ENCODE peak calls at places on chromosomes 13 and 19, in four cellular contexts. N is suprapubic skin, H is psoas muscle, L is IMR-90. A is an unnamed sample. For H3K27me3, the result is how much of the 10 kb centered on the place peaks cover.

GRCh38 chr19:3970808-3971598 is at the start of gene DAPK3:
- DNase-seq in H (peak), N (peak), L (peak), A (peak)

GRCh38 chr13:32323912-32324311 is 8.6 kb downstream of the BRCA2 start:
- DNase-seq in N (no peak), L (peak), H (no peak), A (no peak)

GRCh38 chr19:2239771-2240770 is 3.4 kb downstream of the SF3A2 start:
- DNase-seq in H (no peak), L (peak), N (no peak), A (no peak)

GRCh38 chr13:53250272-53250875 is 221.8 kb downstream of the OLFM4 start:
- DNase-seq in N (no peak), H (no peak), L (peak), A (no peak)

GRCh38 chr19:41646589-41647204 is 19.8 kb upstream of the CEACAM4 start:
- DNase-seq in H (no peak), N (no peak), L (no peak), A (no peak)

GRCh38 chr19:45215391-45216191 is 29.6 kb downstream of the EXOC3L2 start:
- DNase-seq in N (no peak), L (no peak), H (no peak), A (no peak)

GRCh38 chr19:51025809-51026553 is 435 bp downstream of the KLK11 start:
- DNase-seq in N (no peak), L (no peak), H (no peak), A (no peak)

GRCh38 chr19:51398096-51398704 is 7.8 kb upstream of the C19orf84 start:
- DNase-seq in N (no peak), L (peak), H (no peak), A (peak)

GRCh38 chr19:296476-297225 is 5.4 kb upstream of the PLPP2 start:
- DNase-seq in N (no peak), L (no peak), H (no peak), A (no peak)

GRCh38 chr19:17292301-17293074 is 10.7 kb downstream of the ABHD8 start:
- DNase-seq in N (no peak), L (peak), H (peak), A (peak)
- TF ChIP-seq CTCF in N (peak), L (peak), H (peak), A (peak)

DNA sequence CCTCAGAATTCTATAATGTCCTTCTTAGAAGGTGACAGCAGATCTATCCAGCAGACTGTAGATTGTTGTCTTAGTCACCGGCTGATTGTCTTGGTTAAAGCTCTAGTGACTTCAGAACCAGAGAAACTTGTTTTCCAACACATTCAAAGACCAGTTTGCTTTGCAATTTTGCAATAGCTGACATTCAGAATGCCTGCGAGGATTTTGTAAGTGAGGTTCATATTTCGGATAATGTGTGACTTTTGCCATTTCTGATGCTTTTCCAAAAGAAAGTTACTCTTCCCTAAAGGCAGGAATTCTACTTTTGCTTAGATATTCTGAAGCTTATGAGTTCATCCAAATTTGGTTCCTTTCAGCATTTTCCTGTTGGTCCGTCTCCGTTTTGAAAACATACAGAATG is 13.2 kb downstream of the SPINT2 start:
- DNase-seq in H (no peak), N (no peak), L (peak), A (no peak)
- H3K27ac ChIP-seq in H (peak), N (peak), L (peak), A (no peak)

DNA sequence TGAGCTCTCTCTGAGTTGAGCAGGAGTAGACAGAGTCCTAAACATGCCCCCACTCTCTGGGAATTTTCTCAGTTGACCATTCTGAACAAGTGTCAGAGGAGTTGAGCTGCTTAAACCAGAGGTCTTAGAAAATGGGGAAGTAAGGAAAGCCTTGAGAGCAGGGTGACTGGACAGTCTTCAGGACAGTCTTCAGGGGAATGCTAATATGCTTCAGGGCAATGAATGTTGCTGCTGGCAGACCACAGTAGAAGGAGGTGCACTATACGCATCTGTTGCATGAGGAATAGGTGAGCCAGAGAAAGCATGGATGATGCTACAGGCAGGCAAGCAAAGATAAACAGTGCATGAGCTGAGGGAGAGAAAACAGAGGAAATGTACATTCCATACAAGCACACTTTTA is 196.6 kb upstream of the GPR12 start:
- DNase-seq in N (no peak), H (no peak), L (no peak), A (no peak)
- H3K27me3 ChIP-seq in N (half or more), H (under half), L (half or more), A (under half)

GRCh38 chr13:51733656-51734334 is 70.2 kb downstream of the DHRS12 start:
- DNase-seq in L (peak), H (no peak), N (no peak), A (no peak)
- TF ChIP-seq CTCF in L (no peak), H (no peak), N (no peak), A (no peak)

GRCh38 chr13:40457844-40458243 is 208.6 kb downstream of the FOXO1 start:
- DNase-seq in L (no peak), N (no peak), H (no peak), A (no peak)
- H3K27ac ChIP-seq in L (no peak), N (no peak), H (no peak), A (no peak)

DNA sequence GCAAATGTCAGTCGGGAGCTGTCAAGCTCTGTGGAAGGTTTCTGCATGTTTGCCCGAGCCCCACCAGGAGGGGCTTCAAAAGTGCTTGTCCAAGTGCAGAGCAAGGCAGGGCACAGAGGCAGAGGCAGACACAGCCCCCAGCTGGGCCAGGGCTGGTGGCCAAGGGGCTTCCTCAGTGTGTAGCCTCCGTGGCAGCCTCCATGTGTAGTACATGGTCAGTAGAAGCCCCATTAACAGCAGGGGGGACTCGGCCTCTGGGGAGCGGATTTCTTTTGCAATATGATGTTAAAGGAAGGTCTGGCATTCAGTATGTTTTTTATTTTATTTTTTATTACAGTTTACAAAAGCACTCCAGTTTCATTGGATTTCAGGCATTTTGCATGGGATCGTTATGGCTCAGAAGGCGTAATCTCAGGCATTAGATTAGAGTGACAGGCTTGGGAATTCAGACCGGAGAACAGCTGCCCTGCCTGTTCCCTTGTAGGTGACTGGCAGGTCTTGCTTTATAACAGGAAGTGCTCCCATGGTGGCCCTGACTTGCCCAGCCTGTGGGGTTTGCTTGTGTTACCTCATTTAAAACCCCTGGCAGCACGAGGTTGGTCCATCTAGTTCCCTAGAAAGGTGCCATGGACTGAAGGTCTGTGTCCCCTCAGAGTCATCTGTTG is 129.2 kb downstream of the KDM4B start:
- DNase-seq in H (no peak), N (no peak), L (no peak), A (no peak)
- H3K27me3 ChIP-seq in H (under half), N (under half), L (under half), A (under half)

GRCh38 chr19:15260939-15261338 is 28.7 kb upstream of the EPHX3 start:
- DNase-seq in N (no peak), H (no peak), L (no peak), A (no peak)
- TF ChIP-seq CTCF in N (no peak), H (peak), L (peak), A (peak)

DNA sequence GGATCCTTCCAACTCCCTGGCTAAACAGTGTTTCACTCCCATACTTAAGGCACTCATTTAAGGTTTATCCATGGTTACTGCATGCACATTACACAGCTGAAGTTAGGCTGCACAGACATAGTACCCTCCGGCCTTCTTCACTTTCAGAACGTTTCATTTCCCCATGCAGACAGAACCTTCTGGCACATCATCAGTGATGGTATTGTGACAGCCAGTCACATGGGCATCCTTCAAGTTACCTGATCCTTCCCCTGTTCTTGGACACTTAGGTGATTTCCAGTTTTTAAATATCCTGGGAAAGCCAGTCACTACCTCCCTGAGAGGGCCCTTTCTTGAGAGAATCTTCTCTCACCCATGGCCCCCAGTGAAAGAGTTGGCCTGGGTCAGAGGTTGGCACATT is 9.1 kb downstream of the SMIM7 start:
- DNase-seq in H (no peak), N (no peak), L (no peak), A (no peak)
- H3K27ac ChIP-seq in H (peak), N (no peak), L (no peak), A (no peak)

DNA sequence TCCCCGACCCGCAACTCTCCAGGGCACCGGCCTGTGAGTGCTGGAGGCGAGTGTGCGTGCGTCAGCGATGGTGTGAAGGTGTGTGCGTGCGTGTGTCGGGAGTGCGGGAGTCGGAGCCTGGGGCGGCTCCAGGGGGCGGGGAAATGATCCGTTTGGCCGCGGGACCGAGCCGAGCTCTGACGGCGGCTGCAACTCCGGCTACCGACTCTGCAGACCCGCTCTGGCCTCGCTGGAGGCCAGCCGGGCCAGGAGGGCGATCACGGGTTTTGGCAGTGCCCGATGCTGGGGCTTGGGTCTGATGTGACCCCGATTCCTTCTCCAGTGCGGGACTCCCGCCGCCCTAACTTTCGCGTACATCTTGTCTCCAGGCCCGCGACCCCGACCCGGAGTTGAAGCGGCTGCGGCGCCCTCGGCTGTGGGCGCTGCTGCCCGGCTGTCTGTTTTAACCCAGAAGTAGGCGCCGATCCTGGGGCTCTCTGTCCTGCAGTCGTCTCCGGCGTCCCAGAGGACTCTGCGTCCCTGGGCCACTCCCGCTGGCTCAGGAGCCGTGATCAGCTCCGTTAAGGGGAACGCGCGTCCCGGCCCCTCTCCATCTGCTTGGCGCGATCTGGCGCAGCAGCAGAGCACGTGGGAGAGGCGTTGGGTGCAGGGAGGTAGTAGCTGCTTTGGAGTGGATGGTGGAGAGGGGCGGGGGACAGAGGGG is 1.2 kb downstream of the CHST8 start:
- DNase-seq in H (no peak), N (no peak), L (no peak), A (peak)
- H3K27me3 ChIP-seq in H (under half), N (half or more), L (under half), A (under half)

DNA sequence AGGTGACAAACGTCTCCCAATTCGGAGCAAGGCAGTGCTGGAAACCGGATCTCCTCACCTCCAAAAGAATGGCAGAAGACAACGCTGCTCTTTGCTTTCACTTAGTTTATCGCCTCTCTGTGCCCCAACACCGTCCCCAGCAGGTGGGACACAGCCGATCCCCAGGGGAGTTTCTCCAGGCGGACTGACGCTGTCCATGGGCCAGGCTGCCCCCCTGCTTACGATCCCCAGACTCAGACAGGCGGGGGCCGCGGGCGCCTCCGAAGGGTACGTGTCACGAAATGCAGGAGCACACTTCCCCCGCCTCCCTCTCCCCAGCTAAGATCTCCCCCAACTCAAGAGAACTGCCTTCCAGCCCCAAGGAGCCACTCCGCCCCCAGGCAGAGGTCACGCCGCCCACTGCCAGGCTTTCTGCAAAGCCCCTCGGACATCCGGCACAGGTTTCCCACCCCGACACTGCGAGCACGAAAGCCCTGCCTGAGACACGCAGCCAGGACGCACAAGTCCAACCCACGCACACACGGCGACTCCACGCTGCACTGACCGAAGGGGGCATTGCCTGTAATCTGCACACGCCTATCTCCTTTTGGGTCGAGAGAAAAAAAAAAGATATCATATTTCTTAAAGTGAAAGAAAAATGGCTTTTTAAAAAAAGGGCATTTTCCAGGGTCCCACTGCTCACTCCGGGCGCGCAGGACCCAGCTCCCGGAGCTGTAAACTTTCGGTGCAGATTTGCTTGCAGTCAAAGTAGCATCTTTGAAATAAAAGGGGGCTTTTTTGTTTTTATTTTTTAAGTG is 1.9 kb downstream of the SPRY2 start:
- DNase-seq in N (peak), L (peak), H (peak), A (peak)
- TF ChIP-seq CTCF in N (no peak), L (peak), H (peak), A (no peak)